ENCODE peak calls at places on chromosomes 4 and X, in nine cellular contexts. P is cardiac muscle cell, M is neuronal stem cell, D is HTR-8/SVneo, H is ascending aorta, S is COR-L47, E is fibroblast of pulmonary artery, R is WTC11, Y is RWPE1. X is an unnamed sample.
A peak's percentile ranks its signal among the peaks of the same experiment; 100 is the strongest.

GRCh38 chr4:21801661-21802355 is 146.8 kb downstream of the KCNIP4 start:
- DNase-seq in M (no peak), R (no peak), Y (no peak), P (no peak), H (no peak), S (no peak), D (no peak), E (peak; percentile 47), X (no peak)

GRCh38 chr4:171940656-171941055 is 127.5 kb downstream of the GALNTL6 start:
- DNase-seq in H (no peak), P (no peak), S (no peak), E (no peak), D (no peak), R (no peak), M (no peak), Y (no peak), X (no peak)

GRCh38 chrX:48683411-48683982 is at the start of gene WAS:
- DNase-seq in H (no peak), Y (no peak), P (no peak), S (no peak), M (no peak), E (no peak), R (no peak), D (no peak), X (peak; percentile 28)

GRCh38 chr4:58807843-58808605 is 1697.8 kb upstream of the IGFBP7 start:
- DNase-seq in Y (no peak), P (no peak), S (no peak), R (no peak), D (no peak), M (no peak), H (no peak), E (no peak), X (no peak)

GRCh38 chr4:184940500-184940899 is 77.8 kb upstream of the HELT start:
- DNase-seq in Y (no peak), M (no peak), S (no peak), P (no peak), E (no peak), D (no peak), R (no peak), H (no peak), X (no peak)

GRCh38 chr4:6343950-6344408 is 74.3 kb downstream of the WFS1 start:
- DNase-seq in E (peak; percentile 10), H (no peak), D (peak; percentile 68), P (no peak), M (no peak), Y (peak; percentile 83), S (no peak), R (no peak), X (no peak)

GRCh38 chr4:39036172-39036571 is 4.0 kb upstream of the TMEM156 start:
- DNase-seq in R (no peak), H (no peak), S (no peak), M (no peak), P (no peak), E (peak; percentile 65), D (no peak), Y (peak; percentile 34), X (no peak)

GRCh38 chrX:130974323-130974722 is 71.3 kb upstream of the ENOX2 start:
- DNase-seq in P (no peak), E (no peak), D (no peak), Y (no peak), R (no peak), H (no peak), S (no peak), M (no peak), X (no peak)

GRCh38 chrX:147848009-147848408 is 63.7 kb upstream of the FMR1 start:
- DNase-seq in M (no peak), E (no peak), D (no peak), P (no peak), H (no peak), Y (no peak), R (no peak), S (no peak), X (no peak)

GRCh38 chr4:81069706-81070331 is 39.3 kb downstream of the BMP3 start:
- DNase-seq in R (peak; percentile 74), P (peak; percentile 91), M (peak; percentile 90), H (no peak), Y (peak; percentile 42), D (peak; percentile 10), S (peak; percentile 78), E (peak; percentile 94), X (no peak)

GRCh38 chr4:125736057-125736456 is 421.3 kb downstream of the FAT4 start:
- DNase-seq in R (no peak), P (no peak), H (no peak), D (no peak), E (peak; percentile 69), Y (no peak), S (no peak), M (no peak), X (no peak)

GRCh38 chr4:94363136-94363655 is 20.6 kb upstream of the HPGDS start:
- DNase-seq in S (no peak), R (no peak), P (no peak), D (no peak), M (no peak), Y (no peak), H (no peak), E (peak; percentile 30), X (no peak)

GRCh38 chrX:6002056-6002455 is 226.6 kb downstream of the NLGN4X start:
- DNase-seq in E (no peak), S (no peak), R (no peak), P (no peak), D (no peak), H (no peak), M (no peak), Y (no peak), X (no peak)

GRCh38 chrX:8034058-8034457 is 106.8 kb upstream of the PNPLA4 start:
- DNase-seq in M (no peak), Y (no peak), S (no peak), R (no peak), D (no peak), E (no peak), H (no peak), P (no peak), X (no peak)

GRCh38 chr4:123453006-123453685 is 56.6 kb downstream of the SPRY1 start:
- DNase-seq in E (no peak), P (no peak), M (no peak), R (no peak), D (no peak), Y (no peak), H (no peak), S (no peak), X (no peak)

GRCh38 chrX:50799531-50799961 is 14.4 kb downstream of the SHROOM4 start:
- DNase-seq in H (no peak), R (no peak), Y (peak; percentile 51), M (no peak), D (no peak), E (peak; percentile 82), P (no peak), S (no peak), X (no peak)

GRCh38 chr4:10092481-10093272 is 23.9 kb downstream of the WDR1 start:
- DNase-seq in M (no peak), S (peak; percentile 38), D (no peak), R (no peak), E (peak; percentile 31), H (no peak), Y (no peak), P (peak; percentile 77), X (no peak)

GRCh38 chrX:5122181-5122678 is 1106.4 kb downstream of the NLGN4X start:
- DNase-seq in D (no peak), R (no peak), S (no peak), Y (no peak), E (no peak), M (no peak), P (no peak), H (no peak), X (no peak)

GRCh38 chr4:5409980-5410618 is 298.3 kb downstream of the EVC2 start:
- DNase-seq in H (no peak), D (no peak), M (no peak), S (no peak), Y (no peak), E (no peak), R (no peak), P (peak; percentile 2), X (no peak)

GRCh38 chr4:8136529-8136928 is 22.1 kb downstream of the ABLIM2 start:
- DNase-seq in D (no peak), S (no peak), E (no peak), Y (no peak), H (no peak), M (no peak), P (no peak), R (no peak), X (no peak)

GRCh38 chr4:24743931-24744330 is 51.4 kb upstream of the SOD3 start:
- DNase-seq in D (no peak), M (peak; percentile 38), S (no peak), E (no peak), Y (no peak), P (peak; percentile 15), H (no peak), R (peak; percentile 42), X (no peak)

GRCh38 chr4:93187441-93187840 is 641.1 kb upstream of the ATOH1 start:
- DNase-seq in H (no peak), S (no peak), Y (no peak), D (no peak), M (no peak), R (no peak), E (no peak), P (no peak), X (no peak)

GRCh38 chrX:92213781-92214180 is 434.6 kb downstream of the PCDH11X start:
- DNase-seq in R (no peak), H (no peak), M (no peak), P (no peak), D (no peak), S (no peak), E (peak; percentile 0), Y (peak; percentile 11), X (no peak)

GRCh38 chr4:139676913-139677585 is 11.4 kb downstream of the MGST2 start:
- DNase-seq in P (no peak), D (no peak), Y (no peak), E (no peak), M (no peak), H (no peak), R (no peak), S (no peak), X (no peak)

GRCh38 chrX:9019151-9019550 is 14.8 kb downstream of the FAM9B start:
- DNase-seq in S (no peak), Y (no peak), E (no peak), H (no peak), M (no peak), D (no peak), P (no peak), R (no peak), X (no peak)

GRCh38 chr4:79241846-79242245 is 84.0 kb downstream of the NAA11 start:
- DNase-seq in E (peak; percentile 29), R (no peak), S (peak; percentile 20), Y (no peak), P (peak; percentile 6), H (no peak), D (no peak), M (no peak), X (no peak)

GRCh38 chr4:1857931-1858330 is 2.0 kb upstream of the LETM1 start:
- DNase-seq in D (no peak), Y (no peak), E (no peak), P (no peak), R (no peak), H (no peak), S (no peak), M (no peak), X (no peak)

GRCh38 chrX:111880735-111881134 is 4.8 kb downstream of the TRPC5OS start:
- DNase-seq in M (no peak), P (no peak), H (no peak), R (no peak), S (no peak), Y (no peak), E (no peak), D (no peak), X (no peak)

GRCh38 chrX:24508375-24508774 is 43.3 kb downstream of the PDK3 start:
- DNase-seq in P (no peak), Y (no peak), S (no peak), M (no peak), D (no peak), E (no peak), R (no peak), H (no peak), X (no peak)

GRCh38 chr4:56434599-56435000 is 815 bp downstream of the PPAT start:
- DNase-seq in D (no peak), R (no peak), P (peak; percentile 82), S (peak; percentile 71), H (no peak), E (peak; percentile 70), M (no peak), Y (peak; percentile 55), X (no peak)

GRCh38 chr4:109847896-109848442 is at the start of gene LRIT3:
- DNase-seq in Y (no peak), P (no peak), D (no peak), H (no peak), E (no peak), S (no peak), R (no peak), M (peak; percentile 9), X (no peak)

X was measured in activated naive CD4-positive, alpha-beta T cell treated with anti-CD3 and anti-CD28 coated beads, Interleukin-2, amount 50 U/mL, for 72 hours.